ENCODE peak calls at places on chromosome 11, in ten cellular contexts. M, R, G, E, L, U, N, F, O and S are unnamed samples.

GRCh38 chr11:75437966-75438659 is 5.1 kb upstream of the KLHL35 start:
- DNase-seq in M (no peak), R (no peak), G (no peak), E (peak), L (no peak), U (no peak), N (no peak), F (no peak), O (no peak), S (no peak)

GRCh38 chr11:134571301-134571700 is 159.3 kb upstream of the B3GAT1 start:
- DNase-seq in M (no peak), R (no peak), G (no peak), E (no peak), L (no peak), U (no peak), N (no peak), F (no peak), O (no peak), S (no peak)

GRCh38 chr11:75597636-75598035 is 35.6 kb downstream of the SERPINH1 start:
- DNase-seq in M (no peak), R (no peak), G (no peak), E (peak), L (no peak), U (no peak), N (peak), F (no peak), O (peak), S (peak)

GRCh38 chr11:2792376-2793250 is 92.8 kb upstream of the KCNQ1OT1 start:
- DNase-seq in M (no peak), R (no peak), G (no peak), E (no peak), L (no peak), U (no peak), N (no peak), F (no peak), O (no peak), S (no peak)

GRCh38 chr11:122146475-122146874 is 30.5 kb upstream of the BLID start:
- DNase-seq in M (no peak), R (no peak), G (no peak), E (peak), L (no peak), U (no peak), N (no peak), F (no peak), O (no peak), S (no peak)

GRCh38 chr11:96481204-96481603 is 91.4 kb downstream of the JRKL start:
- DNase-seq in M (no peak), R (no peak), G (no peak), E (peak), L (no peak), U (no peak), N (no peak), F (no peak), O (no peak), S (no peak)

GRCh38 chr11:67006029-67006884 is 16.7 kb upstream of the SYT12 start:
- DNase-seq in M (no peak), R (no peak), G (no peak), E (no peak), L (no peak), U (no peak), N (peak), F (no peak), O (peak), S (no peak)

GRCh38 chr11:83617671-83618070 is 331.5 kb upstream of the CCDC90B start:
- DNase-seq in M (no peak), R (no peak), G (no peak), E (no peak), L (no peak), U (no peak), N (no peak), F (no peak), O (no peak), S (no peak)

GRCh38 chr11:78567209-78567608 is 7.5 kb downstream of the NARS2 start:
- DNase-seq in M (no peak), R (no peak), G (no peak), E (peak), L (no peak), U (no peak), N (no peak), F (no peak), O (no peak), S (no peak)

GRCh38 chr11:134008593-134008992 is 51.8 kb upstream of the IGSF9B start:
- DNase-seq in M (no peak), R (no peak), G (no peak), E (peak), L (no peak), U (no peak), N (no peak), F (no peak), O (no peak), S (no peak)

GRCh38 chr11:45092901-45093760 is 53.3 kb upstream of the PRDM11 start:
- DNase-seq in M (no peak), R (peak), G (peak), E (peak), L (no peak), U (no peak), N (no peak), F (no peak), O (no peak), S (no peak)

GRCh38 chr11:34053161-34053686 is 1.7 kb downstream of the CAPRIN1 start:
- DNase-seq in M (peak), R (peak), G (peak), E (peak), L (peak), U (peak), N (peak), F (peak), O (peak), S (peak)

GRCh38 chr11:47498584-47499152 is 49.7 kb upstream of the RAPSN start:
- DNase-seq in M (no peak), R (no peak), G (no peak), E (no peak), L (no peak), U (no peak), N (no peak), F (no peak), O (no peak), S (no peak)

GRCh38 chr11:113444469-113445122 is 30.6 kb downstream of the DRD2 start:
- DNase-seq in M (no peak), R (no peak), G (no peak), E (no peak), L (no peak), U (no peak), N (no peak), F (no peak), O (peak), S (no peak)

GRCh38 chr11:78022397-78023396 is at the start of gene KCTD14:
- DNase-seq in M (no peak), R (no peak), G (no peak), E (no peak), L (no peak), U (no peak), N (no peak), F (no peak), O (no peak), S (no peak)

GRCh38 chr11:3835100-3835485 is 5.7 kb downstream of the RHOG start:
- DNase-seq in M (no peak), R (no peak), G (no peak), E (peak), L (no peak), U (no peak), N (no peak), F (no peak), O (no peak), S (no peak)

GRCh38 chr11:3134651-3135490 is 30.2 kb downstream of the OSBPL5 start:
- DNase-seq in M (no peak), R (no peak), G (no peak), E (no peak), L (no peak), U (no peak), N (no peak), F (no peak), O (no peak), S (no peak)

GRCh38 chr11:42043312-42043711 is 583.9 kb upstream of the LRRC4C start:
- DNase-seq in M (no peak), R (no peak), G (no peak), E (peak), L (no peak), U (no peak), N (no peak), F (no peak), O (no peak), S (no peak)

GRCh38 chr11:44268807-44269080 is 41.2 kb downstream of the ALX4 start:
- DNase-seq in M (no peak), R (no peak), G (no peak), E (no peak), L (no peak), U (no peak), N (no peak), F (no peak), O (no peak), S (no peak)

GRCh38 chr11:130145328-130145812 is 14.2 kb upstream of the ST14 start:
- DNase-seq in M (no peak), R (no peak), G (no peak), E (no peak), L (no peak), U (no peak), N (no peak), F (no peak), O (no peak), S (no peak)

GRCh38 chr11:71298761-71299181 is 46.4 kb upstream of the SHANK2 start:
- DNase-seq in M (no peak), R (no peak), G (no peak), E (no peak), L (no peak), U (no peak), N (no peak), F (no peak), O (no peak), S (no peak)

GRCh38 chr11:105553015-105553414 is 56.9 kb upstream of the GRIA4 start:
- DNase-seq in M (peak), R (no peak), G (no peak), E (peak), L (no peak), U (no peak), N (no peak), F (no peak), O (no peak), S (no peak)

GRCh38 chr11:58629857-58630256 is 7.4 kb downstream of the CNTF start:
- DNase-seq in M (peak), R (no peak), G (no peak), E (peak), L (no peak), U (no peak), N (peak), F (no peak), O (peak), S (peak)

GRCh38 chr11:122162095-122162494 is 46.1 kb upstream of the BLID start:
- DNase-seq in M (no peak), R (no peak), G (no peak), E (peak), L (no peak), U (no peak), N (no peak), F (no peak), O (no peak), S (no peak)

GRCh38 chr11:86502137-86502536 is 127.5 kb downstream of the CCDC81 start:
- DNase-seq in M (no peak), R (no peak), G (no peak), E (peak), L (no peak), U (no peak), N (no peak), F (no peak), O (no peak), S (no peak)

GRCh38 chr11:125394306-125394705 is 101.8 kb downstream of the FEZ1 start:
- DNase-seq in M (no peak), R (no peak), G (no peak), E (no peak), L (no peak), U (no peak), N (no peak), F (no peak), O (no peak), S (no peak)